ENCODE peak calls at places on chromosomes 4 and X, in ten cellular contexts. J is thyroid gland, Y is ovary, U is heart left ventricle, H is Peyer's patch, W is A549, S is HCT116, I is lower leg skin, O is stomach, A is breast epithelium. C is an unnamed sample.
A peak's percentile ranks its signal among the peaks of the same experiment; 100 is the strongest.

GRCh38 chr4:77821775-77822174 is 2.6 kb upstream of the CNOT6L start:
- DNase-seq in Y (no peak), H (peak; percentile 65), U (no peak), W (no peak), S (no peak), O (no peak), A (no peak), J (no peak), I (no peak), C (no peak)

GRCh38 chr4:170581969-170582368 is 492.2 kb upstream of the AADAT start:
- DNase-seq in O (no peak), A (no peak), S (no peak), J (no peak), Y (no peak), H (no peak), W (no peak), I (no peak), U (no peak), C (no peak)

GRCh38 chr4:8821151-8821950 is 50.3 kb downstream of the HMX1 start:
- DNase-seq in J (no peak), W (no peak), I (peak; percentile 3), A (peak; percentile 3), Y (peak; percentile 7), O (no peak), S (no peak), U (no peak), H (peak; percentile 26), C (no peak)

GRCh38 chrX:149259241-149259640 is 245.9 kb downstream of the IDS start:
- DNase-seq in S (no peak), Y (no peak), W (no peak), J (no peak), O (no peak), I (no peak), U (no peak), A (no peak), H (no peak), C (no peak)

GRCh38 chr4:164955107-164955805 is 22.2 kb downstream of the TRIM61 start:
- DNase-seq in J (no peak), H (no peak), W (no peak), A (no peak), I (no peak), S (no peak), O (no peak), U (no peak), Y (no peak), C (no peak)

GRCh38 chr4:20543131-20543530 is 157.1 kb upstream of the PACRGL start:
- DNase-seq in I (no peak), O (no peak), S (no peak), H (no peak), U (no peak), W (no peak), A (no peak), J (no peak), Y (no peak), C (no peak)

GRCh38 chrX:24494544-24495113 is 29.5 kb downstream of the PDK3 start:
- DNase-seq in J (no peak), U (peak; percentile 7), A (peak; percentile 46), I (peak; percentile 14), O (no peak), Y (no peak), W (peak; percentile 41), S (no peak), H (no peak), C (no peak)

GRCh38 chrX:30513284-30513683 is 64.3 kb downstream of the TASL start:
- DNase-seq in O (no peak), Y (no peak), H (no peak), W (no peak), U (no peak), A (no peak), J (no peak), S (no peak), I (no peak), C (no peak)

DNA sequence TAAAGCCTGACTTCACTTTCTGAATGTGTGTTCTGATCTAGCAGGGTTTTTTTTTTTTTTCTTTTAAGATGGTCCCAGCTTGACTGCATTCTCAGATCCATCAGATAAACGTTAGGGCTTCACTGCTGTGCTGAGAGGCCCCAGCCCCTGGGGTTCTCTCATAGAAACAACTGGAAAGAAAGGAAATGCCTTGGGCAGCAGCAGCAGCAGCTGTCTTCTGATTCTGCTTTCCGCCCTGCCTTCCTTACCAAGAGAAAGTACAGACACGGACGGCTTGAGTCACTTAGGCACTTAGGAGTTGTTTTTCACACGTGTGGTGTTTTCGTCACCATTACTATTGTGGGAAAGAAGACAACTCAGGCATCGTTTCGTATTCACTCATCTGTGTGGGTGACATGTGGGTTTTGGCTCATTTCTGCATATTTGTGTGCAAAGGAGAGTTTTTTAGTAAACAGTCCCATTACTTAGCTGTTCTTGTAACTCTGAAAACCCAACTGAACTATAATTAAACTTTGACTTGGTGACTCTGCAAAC is 172.0 kb downstream of the PTTG2 start:
- DNase-seq in J (no peak), O (no peak), U (peak; percentile 56), I (peak; percentile 84), W (no peak), A (peak; percentile 26), Y (peak; percentile 57), H (peak; percentile 83), S (no peak), C (no peak)
- TF ChIP-seq POLR2A in J (no peak), O (no peak), U (no peak), I (no peak), W (no peak), A (no peak), Y (no peak), H (peak; percentile 45), S (no peak), C (no peak)

GRCh38 chrX:42176790-42177189 is 253.4 kb upstream of the CASK start:
- DNase-seq in A (no peak), I (no peak), O (no peak), H (no peak), W (no peak), Y (no peak), S (no peak), J (no peak), U (no peak), C (no peak)

DNA sequence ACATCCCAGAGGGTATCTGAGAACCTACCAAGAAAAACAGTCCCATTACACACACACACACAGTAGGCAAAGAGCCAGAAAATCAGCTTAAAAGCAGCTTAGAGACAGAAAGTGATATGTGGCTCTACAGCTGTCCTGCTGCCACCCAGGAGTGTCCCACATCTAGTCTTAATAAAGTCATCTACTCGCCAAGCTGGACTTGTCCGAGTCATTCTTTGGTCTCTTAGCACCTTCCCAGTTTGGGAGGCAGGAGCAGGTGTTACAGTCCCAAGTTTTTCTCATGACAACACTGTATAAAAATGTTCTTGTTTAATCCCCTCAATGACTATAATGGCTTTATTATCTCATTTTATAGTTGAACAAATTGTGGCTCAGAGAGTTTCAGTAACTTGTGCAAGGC is 252.5 kb upstream of the CASK start:
- DNase-seq in H (no peak), I (no peak), O (no peak), W (no peak), A (no peak), U (no peak), J (no peak), Y (no peak), S (no peak), C (no peak)
- TF ChIP-seq POLR2A in H (no peak), I (no peak), O (no peak), W (no peak), A (no peak), U (no peak), J (no peak), Y (no peak), S (no peak), C (no peak)

GRCh38 chrX:48538641-48539344 is 721 bp upstream of the TBC1D25 start:
- DNase-seq in I (no peak), A (no peak), S (no peak), Y (no peak), O (no peak), U (no peak), H (no peak), W (no peak), J (no peak), C (no peak)

GRCh38 chrX:48539345-48540014 is at the start of gene TBC1D25:
- DNase-seq in J (peak; percentile 98), U (peak; percentile 95), W (peak; percentile 90), Y (peak; percentile 97), A (peak; percentile 98), I (peak; percentile 97), S (peak; percentile 96), H (peak; percentile 99), O (peak; percentile 97), C (peak; percentile 30)

GRCh38 chrX:48541140-48541814 is 1.8 kb downstream of the TBC1D25 start:
- DNase-seq in U (no peak), W (no peak), J (no peak), Y (no peak), S (no peak), O (no peak), A (no peak), I (no peak), H (no peak), C (no peak)

GRCh38 chrX:48540480-48540879 is 966 bp downstream of the TBC1D25 start:
- DNase-seq in U (no peak), O (no peak), W (no peak), I (no peak), H (no peak), S (no peak), A (no peak), Y (no peak), J (no peak), C (no peak)

GRCh38 chrX:48540015-48540350 is 469 bp downstream of the TBC1D25 start:
- DNase-seq in U (peak; percentile 17), S (peak; percentile 12), A (peak; percentile 35), H (no peak), J (no peak), W (peak; percentile 55), O (peak; percentile 43), I (no peak), Y (no peak), C (no peak)
- TF ChIP-seq POLR2A in U (no peak), S (no peak), A (no peak), H (no peak), J (no peak), W (no peak), O (no peak), I (no peak), Y (no peak), C (no peak)

GRCh38 chr4:158163941-158164665 is 8.7 kb downstream of the GASK1B start:
- DNase-seq in Y (no peak), A (no peak), O (no peak), H (no peak), W (no peak), I (no peak), U (no peak), S (no peak), J (no peak), C (no peak)

GRCh38 chr4:158161561-158162354 is 11.1 kb downstream of the GASK1B start:
- DNase-seq in I (peak; percentile 72), O (no peak), A (no peak), W (peak; percentile 21), J (no peak), U (peak; percentile 61), Y (no peak), H (no peak), S (peak; percentile 63), C (no peak)

GRCh38 chr4:158159718-158160094 is 13.1 kb downstream of the GASK1B start:
- DNase-seq in O (no peak), A (no peak), H (no peak), Y (no peak), I (no peak), J (no peak), S (no peak), U (no peak), W (no peak), C (no peak)

GRCh38 chr4:158164849-158165248 is 8.0 kb downstream of the GASK1B start:
- DNase-seq in J (no peak), O (no peak), S (no peak), U (no peak), I (no peak), H (no peak), W (no peak), A (no peak), Y (no peak), C (no peak)

GRCh38 chr4:158162637-158163036 is 10.2 kb downstream of the GASK1B start:
- DNase-seq in H (no peak), O (no peak), J (no peak), Y (no peak), S (no peak), U (no peak), A (no peak), I (no peak), W (peak; percentile 17), C (no peak)
- TF ChIP-seq POLR2A in H (no peak), O (no peak), J (no peak), Y (no peak), S (no peak), U (no peak), A (no peak), I (no peak), W (no peak), C (no peak)

C was measured in H54.